ENCODE peak calls at places on chromosomes 6 and 20, in nine cellular contexts. F, V, H, C, N, A, B, R and E are unnamed samples. For H3K4me1, the result is how much of the 10 kb centered on the place peaks cover.

GRCh38 chr6:148457137-148457842 is 114.7 kb downstream of the SASH1 start:
- DNase-seq in F (no peak), V (no peak), H (peak), C (no peak), N (no peak), A (no peak), B (no peak), R (no peak), E (no peak)

GRCh38 chr6:90290991-90291390 is 5.7 kb downstream of the BACH2 start:
- DNase-seq in F (no peak), V (no peak), H (peak), C (no peak), N (no peak), A (no peak), B (no peak), R (no peak), E (no peak)

GRCh38 chr6:132798820-132799538 is 542 bp upstream of the SLC18B1 start:
- DNase-seq in F (peak), V (peak), H (peak), C (peak), N (peak), A (peak), B (peak), R (peak), E (peak)

GRCh38 chr20:51678041-51678697 is 90.0 kb downstream of the ATP9A start:
- DNase-seq in F (no peak), V (peak), H (no peak), C (no peak), N (no peak), A (peak), B (no peak), R (no peak), E (no peak)

GRCh38 chr6:128161839-128162238 is 261.0 kb upstream of the THEMIS start:
- DNase-seq in F (no peak), V (no peak), H (no peak), C (no peak), N (no peak), A (no peak), B (no peak), R (no peak), E (no peak)

GRCh38 chr20:49297605-49298530 is 20.0 kb upstream of the ZNFX1 start:
- DNase-seq in F (peak), V (no peak), H (no peak), C (peak), N (no peak), A (no peak), B (no peak), R (no peak), E (peak)

GRCh38 chr20:37714973-37715657 is 21.3 kb downstream of the CTNNBL1 start:
- DNase-seq in F (no peak), V (no peak), H (peak), C (no peak), N (no peak), A (no peak), B (no peak), R (no peak), E (no peak)

GRCh38 chr6:17863971-17864754 is 123.3 kb downstream of the KIF13A start:
- DNase-seq in F (peak), V (peak), H (peak), C (no peak), N (no peak), A (no peak), B (no peak), R (no peak), E (no peak)

GRCh38 chr6:80304014-80304413 is 197.5 kb downstream of the BCKDHB start:
- DNase-seq in F (no peak), V (no peak), H (no peak), C (no peak), N (no peak), A (no peak), B (no peak), R (no peak), E (no peak)

GRCh38 chr6:87279051-87279595 is 43.3 kb upstream of the SMIM8 start:
- DNase-seq in F (no peak), V (no peak), H (no peak), C (no peak), N (no peak), A (no peak), B (no peak), R (no peak), E (no peak)

GRCh38 chr6:47665112-47665511 is 33.3 kb upstream of the ADGRF4 start:
- DNase-seq in F (no peak), V (no peak), H (no peak), C (no peak), N (no peak), A (no peak), B (no peak), R (no peak), E (no peak)

GRCh38 chr6:75217203-75217602 is 11.3 kb upstream of the COL12A1 start:
- DNase-seq in F (no peak), V (no peak), H (peak), C (no peak), N (no peak), A (no peak), B (no peak), R (no peak), E (no peak)

GRCh38 chr6:156262014-156262413 is 515.2 kb upstream of the ARID1B start:
- DNase-seq in F (no peak), V (no peak), H (no peak), C (no peak), N (no peak), A (no peak), B (no peak), R (no peak), E (no peak)

GRCh38 chr6:80332013-80332412 is 225.5 kb downstream of the BCKDHB start:
- DNase-seq in F (no peak), V (no peak), H (no peak), C (no peak), N (no peak), A (no peak), B (no peak), R (no peak), E (peak)

GRCh38 chr6:38052035-38052434 is 232.5 kb downstream of the ZFAND3 start:
- DNase-seq in F (no peak), V (no peak), H (no peak), C (no peak), N (no peak), A (no peak), B (no peak), R (no peak), E (no peak)

GRCh38 chr6:43188426-43188825 is 6.4 kb downstream of the CUL9 start:
- DNase-seq in F (no peak), V (no peak), H (no peak), C (no peak), N (no peak), A (no peak), B (no peak), R (no peak), E (no peak)

GRCh38 chr20:31690124-31690666 is 32.5 kb downstream of the BCL2L1 start:
- DNase-seq in F (no peak), V (no peak), H (no peak), C (no peak), N (no peak), A (no peak), B (no peak), R (no peak), E (no peak)
- H3K4me1 ChIP-seq in F (under half), V (half or more), H (under half), C (half or more), N (under half), A (under half), B (under half), R (under half), E (under half)

GRCh38 chr6:141354191-141354950 is 778.4 kb upstream of the GJE1 start:
- DNase-seq in F (no peak), V (no peak), H (no peak), C (peak), N (peak), A (no peak), B (no peak), R (no peak), E (no peak)
- TF ChIP-seq CTCF in F (no peak), V (no peak), H (no peak), C (peak), N (peak), A (no peak), B (no peak), R (peak), E (peak)

GRCh38 chr6:30610065-30610464 is 7.0 kb downstream of the PPP1R10 start:
- DNase-seq in F (no peak), V (no peak), H (no peak), C (no peak), N (no peak), A (no peak), B (no peak), R (no peak), E (no peak)
- H3K4me1 ChIP-seq in F (under half), V (half or more), H (under half), C (under half), N (under half), A (under half), B (under half), R (under half), E (under half)

DNA sequence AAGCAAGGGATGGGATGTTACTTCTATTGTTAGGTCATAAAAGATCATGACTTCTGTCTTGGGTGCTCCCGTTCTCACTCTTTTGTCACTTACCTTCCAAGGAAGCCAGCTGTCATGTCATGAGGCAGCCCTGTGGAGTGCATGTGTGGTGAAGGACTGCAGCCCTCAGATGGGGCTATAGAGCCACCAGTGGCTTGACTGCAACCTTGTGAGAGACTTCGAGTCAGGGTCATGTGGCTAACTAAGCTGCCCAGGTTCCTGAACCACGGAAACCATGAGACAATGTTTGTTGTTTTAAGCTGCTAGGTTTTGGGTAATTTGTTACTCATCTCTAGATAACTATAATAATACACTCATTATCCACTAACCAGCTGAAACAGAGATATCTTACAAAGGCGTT is 477.1 kb downstream of the BTBD3 start:
- DNase-seq in F (no peak), V (no peak), H (no peak), C (no peak), N (peak), A (no peak), B (no peak), R (no peak), E (peak)
- TF ChIP-seq CTCF in F (no peak), V (no peak), H (no peak), C (no peak), N (peak), A (no peak), B (no peak), R (no peak), E (peak)

GRCh38 chr6:131161987-131162386 is 26.7 kb downstream of the AKAP7 start:
- DNase-seq in F (no peak), V (no peak), H (no peak), C (no peak), N (peak), A (no peak), B (no peak), R (no peak), E (peak)

GRCh38 chr6:131164506-131164905 is 29.2 kb downstream of the AKAP7 start:
- DNase-seq in F (no peak), V (no peak), H (peak), C (no peak), N (no peak), A (no peak), B (no peak), R (no peak), E (no peak)

GRCh38 chr6:131167773-131168172 is 32.5 kb downstream of the AKAP7 start:
- DNase-seq in F (no peak), V (no peak), H (peak), C (no peak), N (no peak), A (no peak), B (no peak), R (no peak), E (no peak)

GRCh38 chr6:131160254-131160758 is 25.0 kb downstream of the AKAP7 start:
- DNase-seq in F (no peak), V (no peak), H (no peak), C (no peak), N (no peak), A (no peak), B (no peak), R (no peak), E (no peak)

DNA sequence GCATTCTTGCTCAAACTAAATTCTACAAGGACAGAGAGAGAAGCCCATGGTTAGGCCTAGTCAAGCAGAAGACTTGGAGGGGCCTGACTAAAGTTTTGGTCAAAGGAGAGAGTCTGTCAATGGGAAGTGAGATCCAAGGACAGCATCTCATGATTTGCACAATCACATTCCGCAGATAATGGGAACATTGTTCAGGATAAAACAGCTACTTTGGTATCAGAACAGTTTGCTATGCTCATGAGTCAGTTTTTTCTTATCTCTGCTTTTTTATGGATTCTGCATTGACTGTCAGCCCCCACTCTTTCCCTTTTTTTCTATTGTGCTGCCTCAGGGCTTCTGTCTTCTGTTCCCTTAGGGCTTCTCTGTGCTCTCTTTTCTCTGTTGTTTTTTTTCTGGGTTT is 28.6 kb downstream of the AKAP7 start:
- DNase-seq in F (peak), V (no peak), H (peak), C (no peak), N (no peak), A (no peak), B (no peak), R (no peak), E (no peak)
- H3K4me1 ChIP-seq in F (under half), V (under half), H (under half), C (under half), N (under half), A (under half), B (under half), R (under half), E (under half)

DNA sequence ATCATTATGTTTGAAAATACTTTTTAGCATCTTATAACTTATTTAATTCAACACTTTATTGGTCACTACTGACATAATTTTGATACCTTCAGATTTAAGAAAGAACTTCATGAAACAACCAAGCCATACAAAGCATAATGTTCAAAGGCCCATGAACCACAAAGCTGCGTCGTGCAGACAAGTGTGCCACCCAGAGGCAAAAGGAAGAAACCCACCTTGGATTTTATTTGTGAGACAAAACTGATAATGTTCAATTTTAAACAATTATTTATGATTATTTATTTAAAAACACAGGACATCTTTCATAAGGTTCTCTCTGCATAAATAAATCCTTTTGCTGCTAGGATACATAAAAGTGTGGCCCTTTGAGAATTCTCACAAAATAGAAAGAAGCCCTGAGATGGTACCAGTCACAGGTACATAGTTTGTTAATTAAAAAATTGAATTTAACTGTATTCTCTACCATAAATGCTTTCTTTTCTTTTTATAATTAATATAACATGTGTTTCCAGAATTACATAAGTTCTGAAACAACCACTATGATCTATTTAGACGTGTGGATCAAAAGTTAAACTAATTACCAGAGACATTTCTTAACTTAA is 143.7 kb downstream of the RALGAPA2 start:
- DNase-seq in F (peak), V (no peak), H (peak), C (peak), N (no peak), A (no peak), B (no peak), R (no peak), E (peak)
- TF ChIP-seq CTCF in F (peak), V (peak), H (peak), C (peak), N (peak), A (peak), B (peak), R (peak), E (peak)

GRCh38 chr6:111727041-111727440 is 121.4 kb upstream of the TRAF3IP2 start:
- DNase-seq in F (no peak), V (no peak), H (peak), C (no peak), N (no peak), A (no peak), B (no peak), R (no peak), E (no peak)

GRCh38 chr6:111724505-111724904 is 118.8 kb upstream of the TRAF3IP2 start:
- DNase-seq in F (no peak), V (no peak), H (no peak), C (peak), N (no peak), A (no peak), B (no peak), R (no peak), E (no peak)

GRCh38 chr6:111724039-111724438 is 118.4 kb upstream of the TRAF3IP2 start:
- DNase-seq in F (no peak), V (no peak), H (no peak), C (no peak), N (no peak), A (no peak), B (no peak), R (no peak), E (no peak)

GRCh38 chr6:111723412-111723970 is 117.8 kb upstream of the TRAF3IP2 start:
- DNase-seq in F (no peak), V (no peak), H (no peak), C (no peak), N (no peak), A (no peak), B (no peak), R (no peak), E (no peak)

GRCh38 chr6:111725446-111726112 is 119.9 kb upstream of the TRAF3IP2 start:
- DNase-seq in F (no peak), V (no peak), H (peak), C (no peak), N (no peak), A (no peak), B (no peak), R (no peak), E (no peak)
- H3K4me1 ChIP-seq in F (under half), V (half or more), H (under half), C (under half), N (under half), A (under half), B (under half), R (under half), E (under half)